ENCODE peak calls at places on chromosomes 12 and 14, in eight cellular contexts. K is HCT116, D is body of pancreas, R is breast epithelium, J is dorsolateral prefrontal cortex, E is IMR-90, X is OCI-LY7, H is tibial artery. L is an unnamed sample.

GRCh38 chr14:53152627-53152908 is 555 bp downstream of the DDHD1 start:
- DNase-seq in K (no peak), D (no peak), R (no peak), J (no peak), E (no peak), X (no peak), H (no peak), L (no peak)

GRCh38 chr14:70257526-70257925 is 68.8 kb upstream of the SLC8A3 start:
- DNase-seq in K (peak), D (peak), R (no peak), J (no peak), E (no peak), X (peak), H (no peak), L (no peak)

GRCh38 chr12:21169878-21170472 is 39.0 kb downstream of the SLCO1B1 start:
- DNase-seq in K (peak), D (peak), R (no peak), J (no peak), E (peak), X (peak), H (no peak), L (no peak)

GRCh38 chr12:74535536-74535935 is 2.1 kb upstream of the ATXN7L3B start:
- DNase-seq in K (no peak), D (no peak), R (no peak), J (no peak), E (no peak), X (peak), H (no peak), L (no peak)

GRCh38 chr12:8890313-8891084 is 23.8 kb upstream of the PHC1 start:
- DNase-seq in K (no peak), D (peak), R (no peak), J (no peak), E (peak), X (peak), H (no peak), L (no peak)

GRCh38 chr12:5085896-5086295 is 42.2 kb downstream of the KCNA5 start:
- DNase-seq in K (no peak), D (no peak), R (no peak), J (no peak), E (peak), X (no peak), H (no peak), L (no peak)

GRCh38 chr12:105522166-105522825 is 191.8 kb downstream of the C12orf75 start:
- DNase-seq in K (no peak), D (no peak), R (no peak), J (no peak), E (peak), X (no peak), H (no peak), L (no peak)

GRCh38 chr12:18400186-18400585 is 138.9 kb downstream of the PIK3C2G start:
- DNase-seq in K (no peak), D (no peak), R (no peak), J (no peak), E (peak), X (no peak), H (no peak), L (no peak)

GRCh38 chr12:116592731-116593130 is 33.5 kb downstream of the MAP1LC3B2 start:
- DNase-seq in K (no peak), D (no peak), R (no peak), J (no peak), E (no peak), X (no peak), H (no peak), L (no peak)

GRCh38 chr12:132021965-132022364 is 72.2 kb downstream of the EP400 start:
- DNase-seq in K (no peak), D (no peak), R (no peak), J (no peak), E (no peak), X (no peak), H (no peak), L (no peak)

GRCh38 chr12:7877421-7877820 is 4.7 kb upstream of the SLC2A14 start:
- DNase-seq in K (no peak), D (no peak), R (no peak), J (no peak), E (no peak), X (no peak), H (no peak), L (no peak)

GRCh38 chr12:81078469-81079196 is 754 bp downstream of the ACSS3 start:
- DNase-seq in K (no peak), D (no peak), R (no peak), J (no peak), E (peak), X (no peak), H (peak), L (no peak)

GRCh38 chr12:19799886-19800602 is 360.8 kb downstream of the AEBP2 start:
- DNase-seq in K (no peak), D (no peak), R (no peak), J (no peak), E (no peak), X (no peak), H (no peak), L (no peak)

GRCh38 chr14:71166434-71166833 is 259.2 kb downstream of the PCNX1 start:
- DNase-seq in K (peak), D (no peak), R (no peak), J (no peak), E (peak), X (peak), H (no peak), L (no peak)

GRCh38 chr12:8831116-8831515 is 8.7 kb downstream of the A2ML1 start:
- DNase-seq in K (no peak), D (no peak), R (no peak), J (no peak), E (no peak), X (peak), H (no peak), L (no peak)

GRCh38 chr14:36807727-36808126 is 146.1 kb downstream of the PAX9 start:
- DNase-seq in K (no peak), D (no peak), R (no peak), J (no peak), E (no peak), X (no peak), H (no peak), L (no peak)

GRCh38 chr12:122517877-122518276 is 8.9 kb downstream of the RSRC2 start:
- DNase-seq in K (no peak), D (no peak), R (no peak), J (no peak), E (peak), X (no peak), H (no peak), L (no peak)

GRCh38 chr14:106844608-106845285 is 1318.4 kb downstream of the TMEM121 start:
- DNase-seq in K (no peak), D (peak), R (no peak), J (no peak), E (no peak), X (peak), H (peak), L (no peak)

GRCh38 chr12:51205350-51205749 is 12.5 kb downstream of the POU6F1 start:
- DNase-seq in K (no peak), D (no peak), R (no peak), J (peak), E (no peak), X (no peak), H (no peak), L (no peak)

GRCh38 chr14:36450550-36450949 is 69.5 kb downstream of the NKX2-1 start:
- DNase-seq in K (no peak), D (no peak), R (no peak), J (no peak), E (no peak), X (no peak), H (no peak), L (no peak)

GRCh38 chr12:19710811-19711793 is 271.8 kb downstream of the AEBP2 start:
- DNase-seq in K (no peak), D (peak), R (no peak), J (no peak), E (no peak), X (no peak), H (peak), L (no peak)

GRCh38 chr14:97634786-97635185 is 837.6 kb downstream of the VRK1 start:
- DNase-seq in K (no peak), D (no peak), R (no peak), J (no peak), E (no peak), X (no peak), H (no peak), L (no peak)

GRCh38 chr12:25458047-25458552 is 95.0 kb downstream of the LMNTD1 start:
- DNase-seq in K (peak), D (no peak), R (no peak), J (no peak), E (peak), X (no peak), H (no peak), L (no peak)
- H3K4me3 ChIP-seq in K (no peak), D (no peak), R (no peak), J (no peak), E (peak), X (no peak), H (no peak), L (no peak)

GRCh38 chr12:114414031-114414865 is 8.3 kb upstream of the TBX5 start:
- DNase-seq in K (no peak), D (no peak), R (no peak), J (no peak), E (peak), X (no peak), H (no peak), L (no peak)
- H3K27ac ChIP-seq in K (no peak), D (no peak), R (no peak), J (no peak), E (peak), X (no peak), H (no peak), L (peak)

GRCh38 chr14:77761205-77761931 is 412 bp upstream of the SNW1 start:
- DNase-seq in K (no peak), D (peak), R (no peak), J (peak), E (peak), X (peak), H (peak), L (peak)
- TF ChIP-seq CTCF in K (peak), D (no peak), R (no peak), J (no peak), E (peak), X (peak), H (no peak), L (no peak)

DNA sequence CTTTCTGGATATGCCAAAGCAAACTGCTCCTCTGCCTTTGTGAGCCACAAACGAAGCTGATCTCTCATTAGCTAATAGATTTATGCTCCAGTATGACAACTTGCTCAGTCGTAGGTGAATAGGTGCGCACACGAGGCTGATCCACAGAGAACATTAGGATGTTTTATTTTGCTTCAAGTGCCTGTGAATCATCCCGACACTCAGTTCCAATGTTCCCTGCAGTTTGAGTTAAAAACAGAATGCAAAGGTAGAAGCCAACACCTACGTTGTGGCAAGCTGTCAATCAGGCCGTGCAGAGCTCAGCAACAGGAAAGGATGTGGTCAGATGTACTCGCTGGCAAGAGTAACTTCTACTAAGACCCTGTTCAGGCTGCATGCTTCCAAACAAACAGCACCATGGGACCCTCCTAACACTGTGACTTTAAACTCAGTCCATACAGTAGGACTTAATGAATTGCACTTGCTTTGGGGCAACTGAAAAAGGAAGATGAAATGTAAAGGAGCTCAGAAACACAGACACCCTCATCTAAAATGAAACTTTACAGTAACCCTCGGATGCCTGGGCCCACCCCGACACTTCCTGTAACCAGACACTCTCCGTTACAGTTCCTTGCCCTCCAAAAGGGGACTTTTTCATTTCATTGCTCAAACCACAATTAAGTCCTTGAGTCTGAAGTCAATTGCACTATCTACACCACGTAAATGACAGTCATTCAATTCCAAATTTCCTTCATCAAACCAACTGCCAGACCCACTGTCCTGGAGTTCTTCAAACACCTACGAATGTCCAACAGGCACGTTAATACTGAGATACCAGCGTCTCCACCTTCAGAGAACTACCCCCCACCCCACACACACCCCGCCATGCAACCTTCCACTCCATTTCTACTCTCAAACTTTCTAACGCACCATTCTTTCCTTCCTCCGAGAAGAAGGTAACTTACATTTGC is 1.6 kb downstream of the CCDC88C start:
- DNase-seq in K (no peak), D (no peak), R (no peak), J (no peak), E (no peak), X (peak), H (no peak), L (no peak)
- H3K4me3 ChIP-seq in K (peak), D (no peak), R (peak), J (no peak), E (no peak), X (peak), H (peak), L (peak)

GRCh38 chr12:16020034-16020433 is 108.9 kb downstream of the DERA start:
- DNase-seq in K (no peak), D (no peak), R (no peak), J (no peak), E (no peak), X (no peak), H (no peak), L (no peak)
- H3K27ac ChIP-seq in K (no peak), D (no peak), R (no peak), J (no peak), E (no peak), X (no peak), H (no peak), L (no peak)

GRCh38 chr12:128856791-128857078 is 3.5 kb downstream of the GLT1D1 start:
- DNase-seq in K (no peak), D (no peak), R (no peak), J (no peak), E (no peak), X (no peak), H (no peak), L (no peak)

GRCh38 chr12:128853321-128854197 is at the start of gene GLT1D1:
- DNase-seq in K (no peak), D (no peak), R (no peak), J (no peak), E (no peak), X (no peak), H (no peak), L (no peak)

GRCh38 chr12:128857173-128857770 is 4.0 kb downstream of the GLT1D1 start:
- DNase-seq in K (no peak), D (no peak), R (no peak), J (no peak), E (no peak), X (no peak), H (no peak), L (peak)

GRCh38 chr12:128859311-128859710 is 6.0 kb downstream of the GLT1D1 start:
- DNase-seq in K (no peak), D (no peak), R (no peak), J (no peak), E (no peak), X (no peak), H (no peak), L (no peak)

DNA sequence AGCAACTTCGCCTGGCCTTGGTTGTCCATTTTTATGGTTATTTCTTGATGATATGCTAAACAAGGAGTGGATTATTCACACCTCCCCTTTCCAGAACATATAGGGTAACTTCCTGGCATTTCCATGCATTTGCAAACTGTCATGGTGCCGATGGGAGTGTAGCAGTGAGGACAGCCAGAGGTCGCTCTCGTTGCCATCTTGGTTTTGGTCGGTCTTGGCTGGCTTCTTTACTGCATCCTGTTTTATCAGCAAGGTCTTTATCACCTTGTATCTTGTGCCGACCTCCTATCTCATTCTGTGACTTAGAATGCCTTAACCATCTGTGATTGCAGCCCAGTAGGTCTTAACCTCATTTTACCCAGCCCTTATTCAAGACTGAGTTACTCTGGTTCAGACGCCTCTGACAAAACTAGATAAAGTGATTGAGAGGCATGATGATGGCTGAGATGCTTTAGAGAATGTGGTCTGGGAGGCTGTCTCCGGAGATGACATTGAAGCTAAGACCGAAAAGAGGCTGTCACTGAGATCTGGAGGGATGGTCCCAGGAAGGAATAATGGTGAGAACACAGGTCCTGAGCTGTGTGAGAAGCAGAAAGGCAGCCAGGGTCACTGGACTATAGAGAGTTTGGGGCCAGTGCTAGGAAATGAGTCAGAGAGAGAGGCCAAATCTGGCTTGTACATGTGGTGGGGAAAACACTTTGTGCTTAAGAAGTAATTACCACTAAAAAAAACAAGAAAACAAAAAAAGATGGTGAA is 2.9 kb downstream of the GLT1D1 start:
- DNase-seq in K (no peak), D (no peak), R (no peak), J (no peak), E (no peak), X (no peak), H (no peak), L (no peak)
- TF ChIP-seq CTCF in K (no peak), D (no peak), R (no peak), J (no peak), E (no peak), X (no peak), H (no peak), L (no peak)

GRCh38 chr14:66483322-66483721 is 2.8 kb upstream of the CCDC196 start:
- DNase-seq in K (no peak), D (peak), R (no peak), J (no peak), E (no peak), X (no peak), H (no peak), L (no peak)

GRCh38 chr14:66487159-66487558 is 988 bp downstream of the CCDC196 start:
- DNase-seq in K (no peak), D (no peak), R (no peak), J (no peak), E (no peak), X (no peak), H (no peak), L (no peak)

GRCh38 chr14:66485910-66486421 is at the start of gene CCDC196:
- DNase-seq in K (no peak), D (no peak), R (no peak), J (no peak), E (no peak), X (no peak), H (no peak), L (no peak)

GRCh38 chr14:66482873-66483272 is 3.3 kb upstream of the CCDC196 start:
- DNase-seq in K (no peak), D (no peak), R (no peak), J (no peak), E (no peak), X (no peak), H (no peak), L (no peak)

DNA sequence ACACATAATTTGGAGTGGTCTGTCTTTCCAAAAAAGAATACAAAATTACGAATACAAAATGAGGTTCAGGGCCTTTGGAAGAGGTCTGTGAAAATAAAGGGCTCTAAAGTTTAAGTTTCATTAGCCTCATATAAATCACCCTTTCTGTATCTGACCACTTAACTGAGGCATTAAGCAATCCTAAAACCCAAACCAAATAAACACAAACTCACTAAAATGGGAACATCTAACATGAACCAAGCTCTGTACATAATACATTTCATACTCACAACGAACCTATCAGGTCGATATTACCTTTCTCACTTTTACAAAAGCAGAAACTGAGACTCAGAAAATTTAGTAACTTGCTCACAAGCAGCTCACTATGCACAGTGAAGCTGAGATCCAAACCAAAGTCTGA is 1.1 kb upstream of the CCDC196 start:
- DNase-seq in K (no peak), D (no peak), R (no peak), J (no peak), E (no peak), X (no peak), H (no peak), L (no peak)
- H3K4me3 ChIP-seq in K (no peak), D (no peak), R (no peak), J (no peak), E (no peak), X (no peak), H (no peak), L (no peak)

GRCh38 chr12:109539508-109539907 is 33.8 kb downstream of the MMAB start:
- DNase-seq in K (no peak), D (no peak), R (no peak), J (no peak), E (peak), X (no peak), H (no peak), L (no peak)
- H3K27ac ChIP-seq in K (no peak), D (no peak), R (no peak), J (peak), E (no peak), X (no peak), H (no peak), L (no peak)

GRCh38 chr12:84619053-84619452 is 293.5 kb downstream of the SLC6A15 start:
- DNase-seq in K (no peak), D (no peak), R (no peak), J (no peak), E (no peak), X (no peak), H (no peak), L (no peak)
- TF ChIP-seq CTCF in K (peak), D (no peak), R (no peak), J (no peak), E (peak), X (peak), H (no peak), L (no peak)

L was measured in right atrium auricular region.